ENCODE peak calls at places on chromosomes 12 and 14, in five cellular contexts. One of them, this sample, is unnamed.

GRCh38 chr12:121013715-121014114 is 2.6 kb downstream of the C12orf43 start:
- DNase-seq in psoas muscle: no peak
- DNase-seq in astrocyte: no peak
- DNase-seq in cardiac fibroblast: no peak
- DNase-seq in cardiac muscle cell: no peak
- DNase-seq in this sample: no peak

GRCh38 chr12:62301080-62301798 is 41.0 kb downstream of the USP15 start:
- DNase-seq in astrocyte: no peak
- DNase-seq in cardiac fibroblast: no peak
- DNase-seq in cardiac muscle cell: no peak
- DNase-seq in psoas muscle: no peak
- DNase-seq in this sample: no peak

GRCh38 chr14:100612879-100613455 is 25.8 kb upstream of the BEGAIN start:
- DNase-seq in cardiac fibroblast: no peak
- DNase-seq in cardiac muscle cell: no peak
- DNase-seq in astrocyte: no peak
- DNase-seq in psoas muscle: no peak
- DNase-seq in this sample: no peak

GRCh38 chr14:79585845-79586244 is 625.5 kb downstream of the DIO2 start:
- DNase-seq in cardiac muscle cell: no peak
- DNase-seq in astrocyte: peak; percentile 76
- DNase-seq in cardiac fibroblast: peak; percentile 60
- DNase-seq in psoas muscle: no peak
- DNase-seq in this sample: no peak

GRCh38 chr12:131452444-131452860 is 258.4 kb upstream of the SFSWAP start:
- DNase-seq in psoas muscle: no peak
- DNase-seq in astrocyte: no peak
- DNase-seq in cardiac fibroblast: no peak
- DNase-seq in cardiac muscle cell: peak; percentile 48
- DNase-seq in this sample: no peak

GRCh38 chr12:95240556-95240955 is 22.9 kb downstream of the VEZT start:
- DNase-seq in cardiac muscle cell: no peak
- DNase-seq in psoas muscle: no peak
- DNase-seq in astrocyte: no peak
- DNase-seq in cardiac fibroblast: no peak
- DNase-seq in this sample: no peak

GRCh38 chr14:77322209-77322902 is 1.5 kb downstream of the GSTZ1 start:
- DNase-seq in psoas muscle: no peak
- DNase-seq in cardiac muscle cell: no peak
- DNase-seq in cardiac fibroblast: no peak
- DNase-seq in astrocyte: no peak
- DNase-seq in this sample: no peak

GRCh38 chr12:25629341-25629740 is 76.3 kb upstream of the LMNTD1 start:
- DNase-seq in cardiac fibroblast: no peak
- DNase-seq in psoas muscle: no peak
- DNase-seq in astrocyte: no peak
- DNase-seq in cardiac muscle cell: no peak
- DNase-seq in this sample: no peak

GRCh38 chr12:50057896-50058670 is 687 bp downstream of the ASIC1 start:
- DNase-seq in astrocyte: no peak
- DNase-seq in cardiac fibroblast: no peak
- DNase-seq in psoas muscle: no peak
- DNase-seq in cardiac muscle cell: no peak
- DNase-seq in this sample: no peak

GRCh38 chr12:94277426-94278000 is 129.1 kb downstream of the PLXNC1 start:
- DNase-seq in psoas muscle: no peak
- DNase-seq in cardiac fibroblast: peak; percentile 45
- DNase-seq in astrocyte: peak; percentile 20
- DNase-seq in cardiac muscle cell: no peak
- DNase-seq in this sample: peak; percentile 79

GRCh38 chr14:35155962-35156361 is 33.6 kb downstream of the PRORP start:
- DNase-seq in psoas muscle: no peak
- DNase-seq in cardiac fibroblast: peak; percentile 52
- DNase-seq in astrocyte: peak; percentile 42
- DNase-seq in cardiac muscle cell: no peak
- DNase-seq in this sample: peak; percentile 28

GRCh38 chr12:82694970-82695369 is 8.3 kb downstream of the TMTC2 start:
- DNase-seq in psoas muscle: no peak
- DNase-seq in cardiac muscle cell: no peak
- DNase-seq in astrocyte: peak; percentile 35
- DNase-seq in cardiac fibroblast: peak; percentile 28
- DNase-seq in this sample: no peak

GRCh38 chr14:77714926-77715325 is 7.0 kb downstream of the SLIRP start:
- DNase-seq in psoas muscle: no peak
- DNase-seq in cardiac fibroblast: no peak
- DNase-seq in cardiac muscle cell: no peak
- DNase-seq in astrocyte: no peak
- DNase-seq in this sample: no peak

GRCh38 chr12:112992541-112993398 is 14.5 kb downstream of the OAS2 start:
- DNase-seq in psoas muscle: no peak
- DNase-seq in cardiac muscle cell: peak; percentile 57
- DNase-seq in astrocyte: peak; percentile 27
- DNase-seq in cardiac fibroblast: peak; percentile 76
- DNase-seq in this sample: peak; percentile 65

GRCh38 chr14:92951912-92952471 is 29.0 kb downstream of the CHGA start:
- DNase-seq in astrocyte: peak; percentile 12
- DNase-seq in cardiac fibroblast: peak; percentile 74
- DNase-seq in psoas muscle: peak; percentile 87
- DNase-seq in cardiac muscle cell: peak; percentile 73
- DNase-seq in this sample: peak; percentile 60

GRCh38 chr14:51453869-51454268 is 197.8 kb upstream of the FRMD6 start:
- DNase-seq in cardiac muscle cell: no peak
- DNase-seq in astrocyte: no peak
- DNase-seq in cardiac fibroblast: no peak
- DNase-seq in psoas muscle: no peak
- DNase-seq in this sample: no peak

GRCh38 chr12:64187370-64187769 is 34.7 kb downstream of the KICS2 start:
- DNase-seq in cardiac muscle cell: no peak
- DNase-seq in psoas muscle: no peak
- DNase-seq in astrocyte: peak; percentile 79
- DNase-seq in cardiac fibroblast: peak; percentile 82
- DNase-seq in this sample: peak; percentile 83

GRCh38 chr14:85310491-85311272 is 219.3 kb upstream of the FLRT2 start:
- DNase-seq in astrocyte: no peak
- DNase-seq in psoas muscle: no peak
- DNase-seq in cardiac muscle cell: no peak
- DNase-seq in cardiac fibroblast: no peak
- DNase-seq in this sample: no peak

GRCh38 chr14:86604546-86604945 is 1074.6 kb downstream of the FLRT2 start:
- DNase-seq in astrocyte: peak; percentile 4
- DNase-seq in psoas muscle: no peak
- DNase-seq in cardiac muscle cell: no peak
- DNase-seq in cardiac fibroblast: no peak
- DNase-seq in this sample: peak; percentile 5

GRCh38 chr14:29990993-29991392 is 63.3 kb upstream of the PRKD1 start:
- DNase-seq in psoas muscle: no peak
- DNase-seq in astrocyte: no peak
- DNase-seq in cardiac muscle cell: no peak
- DNase-seq in cardiac fibroblast: no peak
- DNase-seq in this sample: no peak

GRCh38 chr14:60945984-60946383 is 34.9 kb downstream of the TRMT5 start:
- DNase-seq in astrocyte: peak; percentile 36
- DNase-seq in cardiac fibroblast: no peak
- DNase-seq in cardiac muscle cell: no peak
- DNase-seq in psoas muscle: no peak
- DNase-seq in this sample: peak; percentile 50

GRCh38 chr14:70317969-70318634 is 41.4 kb downstream of the COX16 start:
- DNase-seq in cardiac fibroblast: peak; percentile 74
- DNase-seq in psoas muscle: no peak
- DNase-seq in astrocyte: peak; percentile 38
- DNase-seq in cardiac muscle cell: peak; percentile 71
- DNase-seq in this sample: peak; percentile 60

GRCh38 chr12:15227004-15227679 is 5.9 kb upstream of the RERG start:
- DNase-seq in astrocyte: peak; percentile 16
- DNase-seq in cardiac fibroblast: peak; percentile 75
- DNase-seq in cardiac muscle cell: peak; percentile 65
- DNase-seq in psoas muscle: peak; percentile 56
- DNase-seq in this sample: peak; percentile 78

GRCh38 chr12:28568083-28568482 is 377.8 kb downstream of the CCDC91 start:
- DNase-seq in astrocyte: peak; percentile 92
- DNase-seq in cardiac fibroblast: peak; percentile 79
- DNase-seq in psoas muscle: no peak
- DNase-seq in cardiac muscle cell: no peak
- DNase-seq in this sample: peak; percentile 99

GRCh38 chr14:24051789-24052655 is at the start of gene CARMIL3:
- DNase-seq in astrocyte: peak; percentile 18
- DNase-seq in cardiac fibroblast: peak; percentile 52
- DNase-seq in psoas muscle: peak; percentile 78
- DNase-seq in cardiac muscle cell: peak; percentile 84
- DNase-seq in this sample: peak; percentile 16

DNA sequence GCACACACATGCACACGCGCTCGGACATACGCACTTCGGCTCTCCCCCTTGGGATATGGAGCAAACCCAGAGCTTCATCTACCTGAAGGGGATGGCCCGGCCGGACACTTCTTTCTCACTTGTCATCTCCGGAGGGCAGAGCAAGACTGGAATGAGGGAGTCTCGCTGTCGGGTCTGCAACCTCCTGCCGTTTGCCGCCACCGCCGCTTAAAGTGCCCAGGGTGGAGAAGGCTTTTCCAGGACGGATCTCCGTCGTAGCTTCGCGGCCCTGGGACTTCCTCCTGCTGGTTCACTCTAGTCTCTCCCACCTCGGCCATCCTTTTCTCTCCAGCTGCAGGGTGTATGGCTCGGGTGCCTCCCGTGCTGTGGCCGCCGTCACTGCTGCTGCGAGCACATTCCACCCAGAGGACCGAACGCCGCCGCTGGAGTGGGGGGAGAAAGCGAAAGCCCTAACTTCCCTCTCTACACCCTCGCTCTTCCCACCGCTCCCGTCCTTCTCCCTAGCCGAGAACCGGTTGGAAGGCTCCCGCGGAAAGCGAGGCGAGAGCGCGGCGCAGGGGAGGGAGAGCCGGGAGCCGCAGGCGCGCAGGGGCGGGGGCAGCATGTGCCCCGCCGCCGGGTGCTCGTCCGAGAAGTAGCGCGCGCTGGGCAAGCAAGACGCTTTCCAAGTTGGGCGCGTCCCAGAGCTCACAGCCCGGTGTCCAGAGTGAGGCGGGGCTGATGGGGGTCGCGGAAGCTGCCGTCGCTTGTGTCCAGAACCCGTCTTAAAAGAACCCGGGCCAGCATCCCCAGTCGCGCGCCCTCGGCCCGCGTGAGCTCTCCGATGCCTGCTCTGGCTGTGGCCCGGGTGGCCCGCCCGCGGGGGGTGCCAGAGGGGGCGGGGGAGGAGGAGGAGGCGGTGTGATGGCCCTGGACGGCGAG is at the start of gene TRHDE:
- DNase-seq in astrocyte: peak; percentile 64
- DNase-seq in cardiac fibroblast: peak; percentile 29
- DNase-seq in psoas muscle: peak; percentile 76
- DNase-seq in cardiac muscle cell: peak; percentile 63
- DNase-seq in this sample: peak; percentile 12
- H3K4me3 ChIP-seq in astrocyte: peak within 1 kb of the TSS; percentile 94
- H3K4me3 ChIP-seq in cardiac fibroblast: peak within 1 kb of the TSS; percentile 54
- H3K4me3 ChIP-seq in psoas muscle: peak within 1 kb of the TSS; percentile 71
- H3K4me3 ChIP-seq in cardiac muscle cell: peak within 1 kb of the TSS; percentile 44
- H3K4me3 ChIP-seq in this sample: peak within 1 kb of the TSS; percentile 44

GRCh38 chr12:99746538-99746937 is 99.0 kb downstream of the GARIN6 start:
- DNase-seq in astrocyte: no peak
- DNase-seq in psoas muscle: no peak
- DNase-seq in cardiac muscle cell: peak; percentile 2
- DNase-seq in cardiac fibroblast: no peak
- DNase-seq in this sample: no peak

GRCh38 chr12:99745106-99745505 is 97.6 kb downstream of the GARIN6 start:
- DNase-seq in psoas muscle: no peak
- DNase-seq in astrocyte: no peak
- DNase-seq in cardiac fibroblast: no peak
- DNase-seq in cardiac muscle cell: no peak
- DNase-seq in this sample: peak; percentile 17

DNA sequence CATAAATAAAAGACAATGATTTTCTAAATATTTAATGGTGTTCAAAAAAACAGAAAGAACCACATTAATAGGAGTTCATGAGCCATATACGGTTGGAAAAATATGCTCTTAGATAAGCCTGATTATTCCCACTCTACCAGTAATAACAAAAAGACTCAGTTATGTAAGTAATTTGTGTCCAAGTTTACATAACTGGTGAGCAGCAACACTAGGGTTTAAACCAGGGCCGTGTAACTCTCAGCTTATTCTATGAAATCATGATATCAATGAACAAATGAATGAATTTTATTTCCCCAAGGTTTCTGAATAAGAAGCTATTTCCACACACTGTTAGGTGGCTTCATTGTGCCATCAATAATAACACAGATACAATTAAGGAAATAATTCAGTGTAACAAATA is 98.3 kb downstream of the GARIN6 start:
- DNase-seq in cardiac muscle cell: no peak
- DNase-seq in astrocyte: no peak
- DNase-seq in psoas muscle: no peak
- DNase-seq in cardiac fibroblast: no peak
- DNase-seq in this sample: no peak
- TF ChIP-seq CTCF in cardiac muscle cell: no peak
- TF ChIP-seq CTCF in astrocyte: no peak
- TF ChIP-seq CTCF in psoas muscle: no peak
- TF ChIP-seq CTCF in cardiac fibroblast: no peak
- TF ChIP-seq CTCF in this sample: no peak

GRCh38 chr12:31846405-31846804 is 112.8 kb upstream of the RESF1 start:
- DNase-seq in cardiac fibroblast: no peak
- DNase-seq in astrocyte: no peak
- DNase-seq in psoas muscle: no peak
- DNase-seq in cardiac muscle cell: no peak
- DNase-seq in this sample: no peak
- H3K4me3 ChIP-seq in cardiac fibroblast: no peak overlapping the region
- H3K4me3 ChIP-seq in astrocyte: no peak overlapping the region
- H3K4me3 ChIP-seq in psoas muscle: no peak overlapping the region
- H3K4me3 ChIP-seq in cardiac muscle cell: no peak overlapping the region
- H3K4me3 ChIP-seq in this sample: no peak overlapping the region

GRCh38 chr14:68854421-68854820 is 61.6 kb upstream of the ZFP36L1 start:
- DNase-seq in psoas muscle: no peak
- DNase-seq in astrocyte: peak; percentile 49
- DNase-seq in cardiac muscle cell: no peak
- DNase-seq in cardiac fibroblast: no peak
- DNase-seq in this sample: peak; percentile 35
- TF ChIP-seq CTCF in psoas muscle: no peak
- TF ChIP-seq CTCF in astrocyte: no peak
- TF ChIP-seq CTCF in cardiac muscle cell: no peak
- TF ChIP-seq CTCF in cardiac fibroblast: no peak
- TF ChIP-seq CTCF in this sample: no peak

DNA sequence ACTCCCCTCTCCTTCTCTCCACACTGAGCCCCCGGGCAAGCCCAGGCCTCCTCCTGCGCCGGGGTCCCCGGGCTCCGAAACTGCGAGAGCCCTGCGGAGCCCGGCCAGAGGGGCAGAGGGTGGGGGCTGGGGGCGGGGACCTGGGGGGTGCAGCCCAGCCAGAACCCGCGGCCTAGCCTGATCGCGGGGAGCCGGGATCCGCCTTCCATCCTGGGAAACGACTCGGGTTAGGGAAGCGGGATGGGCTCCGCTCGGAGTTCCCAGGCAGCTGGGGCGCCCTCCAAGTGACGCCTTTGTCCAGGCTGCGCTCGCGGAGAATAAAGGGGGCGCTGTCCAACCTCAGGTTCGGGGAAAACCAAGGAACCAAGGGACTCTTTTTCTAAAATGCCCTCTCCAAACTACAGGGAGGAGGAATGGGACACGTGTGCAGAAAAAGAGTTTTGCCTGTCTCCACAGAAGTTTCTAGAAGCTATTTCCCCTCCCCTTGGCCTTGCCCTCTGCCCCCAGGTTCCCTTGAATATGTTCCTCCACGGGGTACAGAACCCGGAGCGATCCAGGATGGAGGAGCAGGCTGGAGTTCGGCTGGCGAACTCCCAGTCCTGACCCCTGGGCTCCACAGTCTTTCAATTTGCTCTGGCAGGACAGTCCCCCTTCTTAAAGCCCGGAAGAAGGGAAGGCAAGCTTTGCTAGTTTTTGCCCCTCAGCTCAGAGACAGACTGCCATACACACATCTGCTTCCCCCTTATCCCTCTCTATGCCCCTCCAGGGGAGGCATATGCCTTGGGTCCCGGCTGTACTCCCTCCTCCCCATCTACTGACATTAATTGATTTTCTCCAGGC is 13.9 kb downstream of the NKX2-1 start:
- DNase-seq in psoas muscle: no peak
- DNase-seq in cardiac muscle cell: peak; percentile 54
- DNase-seq in cardiac fibroblast: no peak
- DNase-seq in astrocyte: no peak
- DNase-seq in this sample: no peak
- H3K4me3 ChIP-seq in psoas muscle: no peak overlapping the region
- H3K4me3 ChIP-seq in cardiac muscle cell: no peak overlapping the region
- H3K4me3 ChIP-seq in cardiac fibroblast: no peak overlapping the region
- H3K4me3 ChIP-seq in astrocyte: no peak overlapping the region
- H3K4me3 ChIP-seq in this sample: no peak overlapping the region